ENCODE peak calls at places on chromosomes 16 and 17, in five cellular contexts. Y is activated gamma-delta T cell treated with anti-CD3 and anti-CD28 coated beads, Interleukin-2, amount 50 U/mL, for 16 hours; A is activated CD8-positive, alpha-beta memory T cell treated with anti-CD3 and anti-CD28 coated beads for 24 hours; O is stimulated activated CD4-positive, alpha-beta T cell treated with anti-CD3 and anti-CD28 coated beads, TNF-alpha, amount 100 ng/mL, for 48 hours; E is testis. T is an unnamed sample.

GRCh38 chr17:80694085-80694991 is 149.7 kb downstream of the RPTOR start:
- DNase-seq in Y (no peak), A (no peak), O (no peak), E (no peak), T (peak)

GRCh38 chr17:50196826-50197225 is 4.6 kb downstream of the COL1A1 start:
- DNase-seq in Y (no peak), A (no peak), O (no peak), E (no peak), T (no peak)

GRCh38 chr17:77286641-77287431 is 146.1 kb downstream of the SEC14L1 start:
- DNase-seq in Y (no peak), A (no peak), O (no peak), E (no peak), T (peak)

GRCh38 chr17:8143581-8144400 is 8.4 kb downstream of the PER1 start:
- DNase-seq in Y (no peak), A (no peak), O (no peak), E (no peak), T (no peak)

GRCh38 chr16:86228713-86229112 is 281.6 kb upstream of the FOXF1 start:
- DNase-seq in Y (no peak), A (no peak), O (no peak), E (no peak), T (no peak)

GRCh38 chr16:4976079-4976478 is 17.9 kb downstream of the SEC14L5 start:
- DNase-seq in Y (no peak), A (no peak), O (no peak), E (no peak), T (no peak)

GRCh38 chr17:83064021-83064731 is 15.2 kb upstream of the METRNL start:
- DNase-seq in Y (no peak), A (peak), O (no peak), E (peak), T (no peak)

GRCh38 chr17:21066394-21066793 is 23.6 kb upstream of the USP22 start:
- DNase-seq in Y (no peak), A (no peak), O (no peak), E (no peak), T (no peak)

GRCh38 chr16:72018470-72018869 is 9.9 kb downstream of the DHODH start:
- DNase-seq in Y (no peak), A (no peak), O (no peak), E (peak), T (no peak)

GRCh38 chr17:61412860-61413653 is 13.4 kb downstream of the TBX2 start:
- DNase-seq in Y (no peak), A (no peak), O (no peak), E (no peak), T (no peak)

GRCh38 chr16:81582655-81583441 is 138.2 kb downstream of the CMIP start:
- DNase-seq in Y (no peak), A (no peak), O (no peak), E (peak), T (no peak)

GRCh38 chr16:68994324-68994723 is 111.1 kb upstream of the HAS3 start:
- DNase-seq in Y (no peak), A (no peak), O (no peak), E (no peak), T (no peak)

GRCh38 chr16:67000384-67001158 is 12.2 kb downstream of the CES4A start:
- DNase-seq in Y (peak), A (peak), O (no peak), E (peak), T (peak)

GRCh38 chr17:2905697-2906595 is 109.7 kb downstream of the RAP1GAP2 start:
- DNase-seq in Y (no peak), A (no peak), O (no peak), E (no peak), T (no peak)

GRCh38 chr16:24041834-24042631 is 206.2 kb downstream of the PRKCB start:
- DNase-seq in Y (peak), A (peak), O (peak), E (peak), T (peak)

GRCh38 chr17:81468111-81468764 is 44.4 kb downstream of the ACTG1 start:
- DNase-seq in Y (no peak), A (no peak), O (no peak), E (no peak), T (no peak)

GRCh38 chr17:27477050-27477647 is 20.9 kb downstream of the KSR1 start:
- DNase-seq in Y (no peak), A (no peak), O (no peak), E (no peak), T (no peak)

GRCh38 chr16:29891525-29892457 is 7.6 kb downstream of the SEZ6L2 start:
- DNase-seq in Y (no peak), A (no peak), O (no peak), E (no peak), T (no peak)

GRCh38 chr17:44877121-44877520 is 22.1 kb downstream of the EFTUD2 start:
- DNase-seq in Y (no peak), A (no peak), O (no peak), E (no peak), T (no peak)

GRCh38 chr17:44102845-44103622 is 20.4 kb downstream of the HDAC5 start:
- DNase-seq in Y (no peak), A (no peak), O (no peak), E (no peak), T (no peak)

GRCh38 chr16:49918257-49918656 is 62.3 kb upstream of the ZNF423 start:
- DNase-seq in Y (no peak), A (no peak), O (no peak), E (peak), T (no peak)

GRCh38 chr16:89155184-89155679 is 16.3 kb upstream of the CDH15 start:
- DNase-seq in Y (no peak), A (no peak), O (no peak), E (peak), T (no peak)

GRCh38 chr17:71023631-71024030 is 854.3 kb downstream of the KCNJ2 start:
- DNase-seq in Y (no peak), A (no peak), O (no peak), E (no peak), T (peak)

GRCh38 chr17:27980035-27980434 is 62.4 kb upstream of the NLK start:
- DNase-seq in Y (no peak), A (no peak), O (no peak), E (no peak), T (no peak)

GRCh38 chr17:38451030-38451839 is 23.0 kb downstream of the ARHGAP23 start:
- DNase-seq in Y (no peak), A (no peak), O (no peak), E (no peak), T (no peak)

GRCh38 chr16:80976946-80977345 is 29.7 kb downstream of the CMC2 start:
- DNase-seq in Y (no peak), A (no peak), O (no peak), E (no peak), T (no peak)

GRCh38 chr17:67139289-67139688 is 94.9 kb downstream of the CACNG1 start:
- DNase-seq in Y (no peak), A (no peak), O (no peak), E (no peak), T (no peak)

GRCh38 chr17:80938556-80938955 is 53.1 kb upstream of the CHMP6 start:
- DNase-seq in Y (no peak), A (no peak), O (no peak), E (no peak), T (no peak)

GRCh38 chr16:72482695-72483094 is 310.7 kb upstream of the PMFBP1 start:
- DNase-seq in Y (no peak), A (no peak), O (no peak), E (no peak), T (no peak)

GRCh38 chr17:81558941-81559806 is 7.0 kb upstream of the FAAP100 start:
- DNase-seq in Y (no peak), A (no peak), O (no peak), E (peak), T (no peak)

GRCh38 chr16:1102921-1103648 is 7.0 kb upstream of the C1QTNF8 start:
- DNase-seq in Y (peak), A (peak), O (peak), E (peak), T (no peak)